ENCODE peak calls at places on chromosomes 7 and 10, in ten cellular contexts. L is fibroblast of mammary gland, E is astrocyte of the spinal cord, T is choroid plexus epithelial cell, M is endodermal cell, R is cardiac muscle cell, S is colonic mucosa, O is IMR-90, B is GM12865, D is upper lobe of right lung. G is an unnamed sample.

GRCh38 chr10:75685187-75685586 is 253.8 kb downstream of the LRMDA start:
- DNase-seq in M (no peak), D (no peak), S (no peak), O (no peak), B (no peak), R (no peak), T (no peak), L (no peak), E (no peak), G (no peak)

GRCh38 chr10:14084875-14085274 is 245.8 kb downstream of the FRMD4A start:
- DNase-seq in B (no peak), L (no peak), R (no peak), E (peak; percentile 57), M (no peak), D (no peak), O (peak; percentile 52), T (peak; percentile 75), S (no peak), G (no peak)

GRCh38 chr10:50544095-50544856 is 79.5 kb downstream of the SGMS1 start:
- DNase-seq in R (no peak), T (no peak), L (no peak), S (no peak), M (no peak), D (no peak), B (no peak), E (no peak), O (no peak), G (no peak)

GRCh38 chr7:2710256-2710655 is 22.3 kb downstream of the AMZ1 start:
- DNase-seq in B (peak; percentile 92), R (no peak), L (no peak), E (no peak), M (no peak), O (no peak), D (no peak), S (no peak), T (no peak), G (peak; percentile 82)

GRCh38 chr10:69434169-69434568 is 17.1 kb upstream of the TSPAN15 start:
- DNase-seq in M (no peak), L (no peak), E (no peak), D (no peak), B (no peak), R (peak; percentile 60), S (no peak), O (no peak), T (no peak), G (no peak)

GRCh38 chr10:96502561-96503267 is 11.0 kb downstream of the TLL2 start:
- DNase-seq in T (no peak), R (no peak), B (no peak), E (peak; percentile 28), M (no peak), O (no peak), L (peak; percentile 26), S (no peak), D (no peak), G (no peak)

GRCh38 chr7:82631998-82632397 is 188.4 kb upstream of the CACNA2D1 start:
- DNase-seq in R (peak; percentile 41), E (no peak), L (peak; percentile 40), M (no peak), D (no peak), T (peak; percentile 34), O (peak; percentile 58), S (no peak), B (no peak), G (no peak)

GRCh38 chr7:25028370-25028971 is 48.5 kb upstream of the OSBPL3 start:
- DNase-seq in R (peak; percentile 91), L (peak; percentile 86), D (no peak), M (no peak), E (peak; percentile 86), B (no peak), T (peak; percentile 86), O (peak; percentile 96), S (no peak), G (no peak)

DNA sequence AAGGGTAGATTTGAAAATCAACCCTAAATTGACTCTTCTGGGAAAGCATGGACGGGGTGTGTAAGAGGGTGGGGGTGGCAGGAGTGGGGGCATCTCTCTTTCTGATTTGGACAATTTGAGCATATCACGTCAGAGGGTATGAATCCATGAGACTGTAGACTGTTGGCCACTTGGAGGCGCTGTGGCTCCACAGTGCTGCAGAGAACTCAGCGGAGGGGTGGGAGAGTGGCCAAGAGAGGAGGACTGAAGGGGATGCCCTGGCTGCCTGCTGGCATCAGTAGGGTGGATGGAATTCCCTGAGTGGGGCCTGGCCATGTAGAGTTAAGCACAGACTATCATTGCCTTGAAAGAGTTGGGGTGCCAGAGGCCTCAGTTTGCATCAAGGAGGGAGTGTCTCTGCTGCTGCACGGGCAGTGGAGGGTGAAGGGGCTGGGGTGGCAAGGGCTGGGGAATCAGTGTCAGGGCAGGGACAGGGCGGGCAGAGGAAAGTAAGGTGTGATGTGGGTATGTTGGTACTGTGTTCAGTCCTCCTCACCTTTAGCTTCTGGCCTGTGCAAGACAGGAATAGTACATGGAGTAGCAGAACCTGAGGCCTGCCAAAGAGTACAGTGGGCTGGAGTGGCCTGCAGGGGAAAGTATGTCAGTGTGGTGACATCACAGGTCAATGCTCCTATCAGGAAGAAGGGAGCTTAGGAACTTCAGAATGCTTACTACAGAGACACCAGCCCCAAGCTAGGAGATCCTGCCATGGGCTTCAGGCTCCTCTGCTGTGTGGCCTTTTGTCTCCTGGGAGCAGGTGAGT is 133.5 kb upstream of the PRSS58 start:
- DNase-seq in M (peak; percentile 92), D (no peak), R (peak; percentile 29), O (peak; percentile 15), E (no peak), T (peak; percentile 21), L (no peak), S (no peak), B (peak; percentile 20), G (no peak)
- TF ChIP-seq CTCF in M (peak; percentile 89), D (no peak), R (peak; percentile 41), O (peak; percentile 35), E (peak; percentile 49), T (peak; percentile 56), L (peak; percentile 54), S (no peak), B (peak; percentile 41), G (peak; percentile 61)

DNA sequence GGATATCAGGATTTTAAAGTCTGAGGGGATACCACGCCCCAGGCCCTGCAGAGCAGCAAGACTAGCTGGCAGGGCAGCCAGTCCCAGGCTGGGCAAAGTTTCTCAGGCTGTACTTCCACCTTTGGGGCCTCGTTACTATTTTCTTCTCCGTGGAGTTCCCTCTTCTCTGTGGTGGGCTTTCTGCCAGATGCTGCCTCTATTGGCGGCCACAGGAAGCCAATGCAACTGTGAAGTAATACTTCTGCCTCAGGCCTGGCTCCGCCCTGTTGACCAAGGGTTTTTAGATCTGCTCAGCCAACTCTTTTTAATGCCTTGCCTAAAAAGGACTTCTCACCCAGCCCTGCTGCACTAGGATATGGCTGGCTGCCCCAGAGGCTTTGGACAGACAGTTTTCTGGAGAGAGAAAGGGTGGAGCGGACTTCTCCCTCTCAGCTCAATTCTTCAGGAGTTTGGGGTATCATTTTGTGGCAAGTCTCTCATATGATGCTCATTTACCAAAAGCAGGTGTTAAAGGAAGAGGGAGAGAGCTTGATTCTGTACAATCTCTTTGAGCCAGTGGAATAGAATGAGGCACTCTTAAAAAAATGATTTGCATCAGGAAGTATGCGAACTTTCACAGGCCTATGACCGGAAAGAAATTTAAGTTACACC is 67.4 kb downstream of the HHEX start:
- DNase-seq in M (peak; percentile 81), B (peak; percentile 93), O (peak; percentile 82), E (peak; percentile 71), D (peak; percentile 85), T (peak; percentile 90), R (peak; percentile 96), L (peak; percentile 54), S (peak; percentile 72), G (peak; percentile 75)
- H3K4me3 ChIP-seq in M (no peak overlapping the region), B (no peak overlapping the region), O (no peak overlapping the region), E (no peak overlapping the region), D (no peak overlapping the region), T (no peak overlapping the region), R (no peak overlapping the region), L (no peak overlapping the region), S (no peak overlapping the region), G (no peak overlapping the region)

DNA sequence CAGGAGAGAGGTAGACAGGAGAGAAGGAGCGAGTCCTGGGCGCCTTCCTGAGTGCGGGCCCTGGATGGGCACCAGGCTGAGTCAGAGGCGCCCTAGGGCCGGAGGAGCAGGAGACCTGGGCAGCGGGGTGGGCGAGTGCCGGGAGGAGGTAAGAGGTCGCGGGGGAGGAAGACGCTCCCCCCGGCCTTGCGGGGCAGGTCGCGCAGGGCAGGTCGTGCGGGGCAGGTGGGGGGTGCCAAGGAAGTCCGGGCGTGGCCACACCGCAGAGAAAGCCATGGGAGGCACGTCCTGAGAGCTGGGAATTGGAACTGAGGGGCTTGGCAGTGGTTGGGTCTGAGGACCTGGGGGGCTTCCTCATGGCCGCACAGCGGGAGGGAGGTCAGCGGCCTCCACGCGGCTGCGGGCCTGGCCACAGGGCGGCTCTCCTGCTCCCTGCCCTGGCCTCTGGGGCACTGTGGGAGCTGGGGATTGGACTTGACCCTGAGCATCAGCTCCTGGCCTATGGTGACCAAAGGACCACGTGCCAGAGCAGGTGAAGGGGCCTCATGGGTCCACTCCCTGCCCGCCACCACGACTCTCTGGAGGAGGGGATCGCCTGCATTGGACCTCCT is 935 bp downstream of the MMP21 start:
- DNase-seq in E (no peak), D (no peak), B (no peak), T (no peak), M (no peak), O (no peak), R (no peak), S (no peak), L (no peak), G (no peak)
- TF ChIP-seq CTCF in E (no peak), D (no peak), B (no peak), T (no peak), M (no peak), O (no peak), R (no peak), S (no peak), L (no peak), G (no peak)

GRCh38 chr7:1667566-1668485 is 2.3 kb upstream of the ELFN1 start:
- DNase-seq in E (no peak), S (no peak), M (peak; percentile 79), L (no peak), R (no peak), O (no peak), D (peak; percentile 57), B (no peak), T (no peak), G (no peak)

GRCh38 chr7:1666779-1667565 is 3.1 kb upstream of the ELFN1 start:
- DNase-seq in L (no peak), D (peak; percentile 65), B (no peak), R (no peak), O (no peak), T (no peak), M (peak; percentile 68), S (no peak), E (no peak), G (no peak)

GRCh38 chr7:1669486-1669951 is 558 bp upstream of the ELFN1 start:
- DNase-seq in R (peak; percentile 25), L (no peak), S (no peak), M (no peak), T (no peak), B (no peak), O (no peak), E (no peak), D (peak; percentile 39), G (no peak)

GRCh38 chr7:1668932-1669485 is 1.1 kb upstream of the ELFN1 start:
- DNase-seq in M (peak; percentile 75), T (no peak), B (no peak), L (no peak), R (peak; percentile 30), S (no peak), O (peak; percentile 20), D (peak; percentile 61), E (no peak), G (no peak)

DNA sequence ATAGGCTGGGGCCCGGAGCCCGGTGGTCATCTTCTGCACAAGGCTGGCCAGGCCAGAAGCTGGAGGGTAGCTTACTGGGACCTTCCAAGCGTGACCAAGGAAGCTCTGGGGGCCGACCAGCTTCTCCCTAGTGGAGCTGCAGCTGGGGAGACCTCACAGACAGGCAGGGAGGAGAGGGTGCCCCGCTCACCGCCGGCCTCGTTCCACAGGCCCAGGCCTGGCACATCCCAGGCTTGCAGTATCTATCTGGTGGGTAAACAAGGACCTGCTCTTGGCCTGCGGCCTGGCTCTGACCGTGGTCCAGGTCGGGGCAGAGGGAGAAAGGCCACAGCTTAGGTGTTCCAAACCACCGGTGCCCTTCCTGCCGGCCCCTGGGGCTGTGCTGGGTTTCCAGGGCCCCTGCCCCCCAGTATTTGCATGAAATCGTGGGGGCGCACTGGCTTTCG is 1.6 kb upstream of the ELFN1 start:
- DNase-seq in L (no peak), M (peak; percentile 77), B (no peak), T (no peak), R (no peak), S (no peak), O (no peak), D (peak; percentile 47), E (no peak), G (no peak)
- H3K4me3 ChIP-seq in L (no peak overlapping the region), M (no peak overlapping the region), B (no peak overlapping the region), T (no peak overlapping the region), R (no peak overlapping the region), S (no peak overlapping the region), O (no peak overlapping the region), D (no peak overlapping the region), E (no peak overlapping the region), G (no peak overlapping the region)

G was measured in GM06990.